ENCODE peak calls at places on chromosomes 2 and 18, in nine cellular contexts. I is foreskin fibroblast, X is heart left ventricle, O is sigmoid colon, E is adrenal gland, A is tibial nerve, R is thyroid gland, P is bronchial epithelial cell, G is Panc1. L is an unnamed sample.

GRCh38 chr2:127419448-127420038 is 1.3 kb downstream of the PROC start:
- DNase-seq in R (no peak), P (no peak), E (no peak), A (no peak), G (no peak), O (no peak), I (no peak), X (no peak), L (no peak)

GRCh38 chr2:239132156-239132709 is 268.6 kb downstream of the HDAC4 start:
- DNase-seq in R (no peak), G (no peak), I (no peak), A (no peak), E (no peak), O (no peak), P (no peak), X (no peak), L (no peak)

GRCh38 chr18:28767781-28768211 is 590.9 kb upstream of the CDH2 start:
- DNase-seq in E (no peak), O (no peak), X (no peak), R (no peak), A (no peak), I (peak; percentile 67), P (peak; percentile 78), G (no peak), L (no peak)

GRCh38 chr2:160324917-160325316 is 124.8 kb upstream of the ITGB6 start:
- DNase-seq in R (no peak), O (no peak), I (no peak), X (no peak), P (no peak), G (no peak), E (no peak), A (no peak), L (no peak)

GRCh38 chr2:42922790-42923631 is 130.6 kb upstream of the HAAO start:
- DNase-seq in R (no peak), P (peak; percentile 78), A (peak; percentile 75), G (no peak), O (peak; percentile 82), I (peak; percentile 92), E (no peak), X (no peak), L (no peak)

GRCh38 chr18:76451475-76452331 is 43.3 kb downstream of the ZNF516 start:
- DNase-seq in A (no peak), P (no peak), G (no peak), R (no peak), E (no peak), O (peak; percentile 63), X (no peak), I (no peak), L (no peak)

GRCh38 chr2:207540431-207540830 is 10.7 kb downstream of the CREB1 start:
- DNase-seq in I (no peak), X (no peak), O (no peak), R (no peak), A (no peak), E (no peak), P (no peak), G (no peak), L (no peak)

GRCh38 chr18:69490813-69491212 is 90.1 kb downstream of the DOK6 start:
- DNase-seq in P (no peak), O (no peak), G (no peak), E (no peak), A (no peak), R (no peak), I (peak; percentile 68), X (no peak), L (no peak)

GRCh38 chr18:45197526-45197970 is 417.7 kb upstream of the SLC14A2 start:
- DNase-seq in A (no peak), E (no peak), R (peak; percentile 51), I (no peak), G (no peak), P (peak; percentile 55), O (no peak), X (no peak), L (no peak)

GRCh38 chr18:70553245-70553960 is 264.6 kb downstream of the SOCS6 start:
- DNase-seq in P (no peak), A (no peak), R (no peak), O (no peak), G (no peak), X (no peak), E (no peak), I (no peak), L (no peak)

GRCh38 chr2:134640494-134640893 is 78.3 kb downstream of the TMEM163 start:
- DNase-seq in X (no peak), A (no peak), O (no peak), E (no peak), I (no peak), R (no peak), G (no peak), P (no peak), L (no peak)

DNA sequence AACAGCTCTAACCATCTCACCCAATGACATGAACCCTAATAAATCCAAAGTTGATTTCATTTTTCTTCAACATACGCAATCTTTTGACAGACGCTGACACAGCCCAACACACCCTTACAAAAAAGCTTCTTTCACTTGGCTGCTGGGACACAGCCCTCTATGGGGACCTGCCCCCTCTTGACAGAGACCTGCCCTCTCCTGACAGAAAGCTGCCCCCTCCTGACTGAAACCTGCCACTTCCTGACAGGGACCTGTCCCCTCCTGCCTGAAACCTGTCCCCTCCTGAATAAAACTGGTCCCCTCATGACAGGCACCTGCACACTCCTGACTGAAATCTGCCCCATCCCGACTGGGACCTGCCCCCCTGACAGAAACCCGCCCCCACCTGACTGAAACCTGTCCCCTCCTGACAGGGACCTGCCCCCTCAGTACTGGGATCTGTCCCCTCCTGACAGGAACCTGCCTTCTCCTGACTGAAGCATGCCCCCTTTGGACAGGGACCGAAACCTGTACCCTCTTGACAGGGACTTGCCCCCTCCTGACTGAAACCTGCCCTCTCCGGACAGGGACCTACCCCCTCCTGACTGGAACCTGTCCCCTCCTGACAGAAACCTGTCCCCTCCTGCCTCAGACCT is 87.9 kb downstream of the PXDN start:
- DNase-seq in I (no peak), R (no peak), P (no peak), G (no peak), E (no peak), O (peak; percentile 58), A (no peak), X (no peak), L (no peak)
- TF ChIP-seq CTCF in I (no peak), R (no peak), P (peak; percentile 11), G (no peak), E (no peak), O (no peak), A (no peak), X (no peak), L (no peak)

GRCh38 chr2:36797324-36798070 is 101.0 kb downstream of the VIT start:
- DNase-seq in P (no peak), O (no peak), E (no peak), A (no peak), G (no peak), X (no peak), R (no peak), I (no peak), L (no peak)

GRCh38 chr2:36801088-36801487 is 104.6 kb downstream of the VIT start:
- DNase-seq in I (no peak), R (no peak), X (no peak), A (no peak), E (no peak), O (no peak), P (no peak), G (no peak), L (no peak)

GRCh38 chr2:36802952-36803351 is 106.4 kb downstream of the VIT start:
- DNase-seq in E (no peak), A (no peak), R (no peak), I (no peak), X (no peak), G (no peak), P (no peak), O (no peak), L (no peak)

GRCh38 chr2:36800381-36800780 is 103.9 kb downstream of the VIT start:
- DNase-seq in X (no peak), G (no peak), R (no peak), E (no peak), P (no peak), I (no peak), O (no peak), A (no peak), L (no peak)

GRCh38 chr2:36798724-36799123 is 102.2 kb downstream of the VIT start:
- DNase-seq in G (no peak), X (no peak), I (no peak), P (no peak), A (no peak), O (no peak), E (no peak), R (no peak), L (no peak)
- H3K4me3 ChIP-seq in G (no peak overlapping the region), X (no peak overlapping the region), I (no peak overlapping the region), P (no peak overlapping the region), A (no peak overlapping the region), O (no peak overlapping the region), E (no peak overlapping the region), R (no peak overlapping the region), L (no peak overlapping the region)

GRCh38 chr2:168705534-168706470 is 96.6 kb upstream of the NOSTRIN start:
- DNase-seq in X (no peak), A (no peak), O (no peak), P (peak; percentile 32), R (no peak), G (no peak), E (no peak), I (peak; percentile 27), L (no peak)
- TF ChIP-seq CTCF in X (peak; percentile 37), A (no peak), O (no peak), P (no peak), R (no peak), G (peak; percentile 47), E (no peak), I (peak; percentile 35), L (peak; percentile 36)

GRCh38 chr2:191840916-191841315 is 6.0 kb downstream of the CAVIN2 start:
- DNase-seq in O (no peak), I (no peak), E (no peak), X (no peak), R (no peak), P (no peak), A (no peak), G (no peak), L (no peak)
- H3K4me3 ChIP-seq in O (no peak overlapping the region), I (no peak overlapping the region), E (no peak overlapping the region), X (no peak overlapping the region), R (no peak overlapping the region), P (no peak overlapping the region), A (no peak overlapping the region), G (no peak overlapping the region), L (no peak overlapping the region)

DNA sequence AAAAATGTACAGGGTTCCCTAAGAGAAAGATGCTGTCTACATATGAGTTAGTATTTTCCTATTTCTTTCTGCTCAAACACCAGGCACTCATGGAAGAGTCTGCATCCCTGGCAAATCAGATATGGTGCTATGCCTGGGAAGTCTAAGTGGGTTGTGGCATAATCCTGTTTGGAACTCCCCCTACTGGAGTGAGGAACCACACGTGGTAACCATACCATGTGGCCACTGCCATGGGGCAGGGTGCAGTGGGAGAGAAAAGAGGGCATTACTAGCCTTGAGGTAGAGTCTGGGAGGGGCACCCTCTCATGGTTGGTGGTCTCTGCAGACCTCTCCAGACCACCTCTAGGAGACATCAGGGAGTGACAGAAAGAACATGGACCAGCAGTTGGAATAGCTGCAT is 257.9 kb upstream of the ATP5MC3 start:
- DNase-seq in A (no peak), G (no peak), R (no peak), P (no peak), I (no peak), X (no peak), O (no peak), E (no peak), L (no peak)
- TF ChIP-seq CTCF in A (no peak), G (no peak), R (no peak), P (no peak), I (no peak), X (no peak), O (no peak), E (no peak), L (no peak)